ENCODE peak calls at places on chromosomes 12 and 14, in seven cellular contexts. A is right atrium auricular region, Z is C1 segment of cervical spinal cord, D is sciatic nerve, N is GM23338, V is hypothalamus, H is astrocyte of the spinal cord. X is an unnamed sample.

GRCh38 chr14:94025720-94026119 is 420 bp upstream of the OTUB2 start:
- DNase-seq in A (no peak), Z (no peak), D (no peak), N (no peak), V (no peak), H (no peak), X (no peak)

GRCh38 chr14:42548349-42548748 is 941.7 kb downstream of the LRFN5 start:
- DNase-seq in A (no peak), Z (no peak), D (no peak), N (peak), V (no peak), H (no peak), X (no peak)

GRCh38 chr12:67599691-67600090 is 48.9 kb upstream of the DYRK2 start:
- DNase-seq in A (no peak), Z (no peak), D (no peak), N (no peak), V (no peak), H (no peak), X (no peak)

GRCh38 chr14:99936056-99936455 is 129.2 kb upstream of the EVL start:
- DNase-seq in A (no peak), Z (no peak), D (no peak), N (no peak), V (no peak), H (peak), X (no peak)

GRCh38 chr14:100640481-100641273 is 53.5 kb upstream of the BEGAIN start:
- DNase-seq in A (no peak), Z (no peak), D (no peak), N (no peak), V (no peak), H (peak), X (no peak)

GRCh38 chr12:126936181-126936851 is 1330.7 kb upstream of the TMEM132C start:
- DNase-seq in A (no peak), Z (peak), D (no peak), N (no peak), V (peak), H (peak), X (no peak)

GRCh38 chr12:53476769-53477209 is 22.5 kb downstream of the MAP3K12 start:
- DNase-seq in A (no peak), Z (no peak), D (no peak), N (peak), V (no peak), H (no peak), X (peak)

GRCh38 chr12:93819048-93819491 is 141.9 kb downstream of the CRADD start:
- DNase-seq in A (peak), Z (peak), D (no peak), N (no peak), V (peak), H (peak), X (no peak)

GRCh38 chr14:69370061-69370460 is 28.0 kb downstream of the ERH start:
- DNase-seq in A (no peak), Z (no peak), D (no peak), N (peak), V (no peak), H (no peak), X (no peak)

GRCh38 chr12:17588968-17589367 is 501.0 kb downstream of the RERGL start:
- DNase-seq in A (no peak), Z (no peak), D (no peak), N (peak), V (no peak), H (no peak), X (peak)

GRCh38 chr14:61201171-61201570 is 80.0 kb downstream of the TMEM30B start:
- DNase-seq in A (no peak), Z (no peak), D (no peak), N (no peak), V (no peak), H (no peak), X (no peak)

GRCh38 chr12:12859690-12860089 is 31.7 kb upstream of the GPRC5A start:
- DNase-seq in A (no peak), Z (no peak), D (no peak), N (no peak), V (no peak), H (no peak), X (no peak)

GRCh38 chr12:56517854-56518253 is 3.8 kb upstream of the RBMS2 start:
- DNase-seq in A (no peak), Z (no peak), D (no peak), N (no peak), V (no peak), H (no peak), X (no peak)

GRCh38 chr12:49121047-49121696 is 10.0 kb downstream of the TUBA1B start:
- DNase-seq in A (no peak), Z (no peak), D (peak), N (peak), V (peak), H (peak), X (peak)

GRCh38 chr12:20798561-20798960 is 11.9 kb upstream of the SLCO1B3 start:
- DNase-seq in A (no peak), Z (no peak), D (no peak), N (peak), V (no peak), H (peak), X (peak)

GRCh38 chr12:92721130-92721529 is 18.3 kb downstream of the PLEKHG7 start:
- DNase-seq in A (no peak), Z (no peak), D (no peak), N (no peak), V (no peak), H (peak), X (no peak)

GRCh38 chr12:8780389-8780788 is 42.0 kb upstream of the A2ML1 start:
- DNase-seq in A (no peak), Z (no peak), D (no peak), N (peak), V (no peak), H (peak), X (peak)

GRCh38 chr12:14577344-14577743 is 9.7 kb upstream of the PLBD1 start:
- DNase-seq in A (no peak), Z (no peak), D (no peak), N (no peak), V (no peak), H (peak), X (no peak)

GRCh38 chr12:121534495-121535148 is 46.2 kb downstream of the KDM2B start:
- DNase-seq in A (no peak), Z (no peak), D (no peak), N (peak), V (no peak), H (no peak), X (peak)

GRCh38 chr12:24172031-24172772 is 222.7 kb upstream of the SOX5 start:
- DNase-seq in A (no peak), Z (no peak), D (no peak), N (peak), V (no peak), H (no peak), X (peak)

GRCh38 chr14:49581961-49582210 is 4.3 kb downstream of the RPS29 start:
- DNase-seq in A (no peak), Z (no peak), D (no peak), N (no peak), V (no peak), H (no peak), X (no peak)

GRCh38 chr14:54890794-54891193 is 11.8 kb downstream of the GCH1 start:
- DNase-seq in A (no peak), Z (no peak), D (no peak), N (no peak), V (no peak), H (no peak), X (no peak)

GRCh38 chr12:53048033-53048779 is 1.7 kb upstream of the TNS2 start:
- DNase-seq in A (no peak), Z (peak), D (peak), N (peak), V (peak), H (no peak), X (peak)

GRCh38 chr12:74337951-74338350 is 199.7 kb upstream of the ATXN7L3B start:
- DNase-seq in A (no peak), Z (no peak), D (no peak), N (no peak), V (no peak), H (peak), X (no peak)

GRCh38 chr12:24605466-24605865 is 343.4 kb downstream of the BCAT1 start:
- DNase-seq in A (no peak), Z (no peak), D (no peak), N (no peak), V (no peak), H (no peak), X (no peak)

GRCh38 chr12:57129311-57130288 is 1.3 kb downstream of the LRP1 start:
- DNase-seq in A (peak), Z (no peak), D (no peak), N (peak), V (no peak), H (no peak), X (peak)

GRCh38 chr12:116818341-116818856 is 62.8 kb downstream of the HRK start:
- DNase-seq in A (peak), Z (no peak), D (peak), N (no peak), V (no peak), H (no peak), X (no peak)

GRCh38 chr12:3669594-3669993 is 83.3 kb downstream of the CRACR2A start:
- DNase-seq in A (peak), Z (no peak), D (no peak), N (no peak), V (no peak), H (no peak), X (no peak)

GRCh38 chr12:89707623-89707991 is 1.0 kb downstream of the ATP2B1 start:
- DNase-seq in A (no peak), Z (no peak), D (peak), N (peak), V (peak), H (no peak), X (peak)

GRCh38 chr12:42641231-42641630 is 51.7 kb upstream of the PRICKLE1 start:
- DNase-seq in A (no peak), Z (no peak), D (no peak), N (no peak), V (no peak), H (peak), X (no peak)

GRCh38 chr14:100375273-100375962 is 52.3 kb downstream of the SLC25A47 start:
- DNase-seq in A (peak), Z (no peak), D (peak), N (peak), V (peak), H (peak), X (no peak)

X was measured in neural progenitor cell.